ENCODE peak calls at places on chromosomes 7 and 10, in five cellular contexts. X, J, U, R and P are unnamed samples.

GRCh38 chr7:95630702-95631458 is 34.6 kb upstream of the PDK4 start:
- DNase-seq in U (no peak), X (no peak), J (no peak), R (no peak), P (no peak)

GRCh38 chr7:157712666-157713235 is 375.9 kb downstream of the DNAJB6 start:
- DNase-seq in X (no peak), J (no peak), R (no peak), U (no peak), P (no peak)

GRCh38 chr10:69661414-69662172 is 31.5 kb downstream of the FAM241B start:
- DNase-seq in U (no peak), X (no peak), J (no peak), R (no peak), P (no peak)

GRCh38 chr10:74072503-74072902 is 74.6 kb downstream of the VCL start:
- DNase-seq in R (no peak), J (no peak), U (no peak), X (no peak), P (no peak)

GRCh38 chr10:120279196-120279595 is 177.8 kb upstream of the PLPP4 start:
- DNase-seq in X (no peak), R (no peak), U (no peak), J (no peak), P (no peak)

GRCh38 chr10:96400465-96400864 is 41.7 kb upstream of the OPALIN start:
- DNase-seq in X (no peak), R (no peak), U (no peak), J (no peak), P (no peak)

GRCh38 chr10:102665904-102666509 is 21.7 kb downstream of the TRIM8 start:
- DNase-seq in J (no peak), X (no peak), R (no peak), U (no peak), P (no peak)

GRCh38 chr7:6392712-6393666 is 54.8 kb downstream of the DAGLB start:
- DNase-seq in X (no peak), U (no peak), J (no peak), R (no peak), P (no peak)

GRCh38 chr10:131726460-131726861 is 174.3 kb upstream of the PPP2R2D start:
- DNase-seq in J (peak; percentile 86), X (no peak), R (peak; percentile 71), U (no peak), P (no peak)

GRCh38 chr7:27651702-27652101 is 11.0 kb downstream of the HIBADH start:
- DNase-seq in X (no peak), J (no peak), U (no peak), R (no peak), P (no peak)

GRCh38 chr7:50488379-50488778 is 38.2 kb upstream of the FIGNL1 start:
- DNase-seq in U (no peak), J (no peak), R (no peak), X (no peak), P (no peak)

GRCh38 chr10:27153855-27154198 is 357 bp downstream of the YME1L1 start:
- DNase-seq in X (no peak), U (no peak), R (no peak), J (peak; percentile 47), P (no peak)

GRCh38 chr7:50648570-50649169 is 83.5 kb upstream of the DDC start:
- DNase-seq in U (no peak), J (no peak), X (no peak), R (no peak), P (no peak)

GRCh38 chr10:93417264-93417663 is 64.9 kb downstream of the MYOF start:
- DNase-seq in U (no peak), X (no peak), R (no peak), J (no peak), P (no peak)

GRCh38 chr7:1019789-1020610 is 24.3 kb upstream of the GPR146 start:
- DNase-seq in R (no peak), U (no peak), X (no peak), J (no peak), P (no peak)

GRCh38 chr10:74000892-74001669 is 3.2 kb downstream of the VCL start:
- DNase-seq in X (no peak), U (no peak), J (no peak), R (no peak), P (no peak)

GRCh38 chr7:151917791-151918311 is 38.4 kb upstream of the GALNTL5 start:
- DNase-seq in R (no peak), U (no peak), X (no peak), J (no peak), P (no peak)